ENCODE peak calls at places on chromosomes 13 and 19, in five cellular contexts. N is thoracic aorta, Y is GM23338, X is tibial nerve, K is AG09309. M is an unnamed sample.

GRCh38 chr13:74930402-74931165 is 551.4 kb downstream of the TBC1D4 start:
- DNase-seq in N (no peak), Y (no peak), X (no peak), K (peak; percentile 37), M (peak; percentile 29)

GRCh38 chr19:12789098-12789903 is 2.0 kb upstream of the JUNB start:
- DNase-seq in N (no peak), Y (peak; percentile 54), X (no peak), K (no peak), M (no peak)

GRCh38 chr19:41795031-41795461 is 1.3 kb upstream of the CEACAM3 start:
- DNase-seq in N (no peak), Y (peak; percentile 87), X (peak; percentile 71), K (no peak), M (no peak)

GRCh38 chr19:18612772-18613588 is at the start of gene TMEM59L:
- DNase-seq in N (no peak), Y (peak; percentile 65), X (no peak), K (no peak), M (no peak)

GRCh38 chr13:52852444-52852843 is 4.0 kb upstream of the PCDH8 start:
- DNase-seq in N (no peak), Y (no peak), X (no peak), K (no peak), M (no peak)

GRCh38 chr19:40693150-40693788 is 2.8 kb upstream of the NUMBL start:
- DNase-seq in N (no peak), Y (no peak), X (no peak), K (no peak), M (no peak)

GRCh38 chr13:48586591-48587103 is 53.8 kb upstream of the RCBTB2 start:
- DNase-seq in N (no peak), Y (no peak), X (no peak), K (no peak), M (no peak)

GRCh38 chr13:110772091-110772984 is 58.8 kb downstream of the ING1 start:
- DNase-seq in N (no peak), Y (no peak), X (no peak), K (no peak), M (no peak)

GRCh38 chr19:611506-611869 is 21.8 kb downstream of the HCN2 start:
- DNase-seq in N (no peak), Y (no peak), X (no peak), K (peak; percentile 96), M (peak; percentile 96)

GRCh38 chr13:44921931-44922758 is 67.1 kb downstream of the NUFIP1 start:
- DNase-seq in N (peak; percentile 62), Y (no peak), X (peak; percentile 75), K (peak; percentile 90), M (peak; percentile 85)

GRCh38 chr19:19205416-19206410 is 2.5 kb upstream of the NR2C2AP start:
- DNase-seq in N (no peak), Y (no peak), X (no peak), K (no peak), M (no peak)

GRCh38 chr13:30027569-30028455 is 177.4 kb upstream of the UBL3 start:
- DNase-seq in N (no peak), Y (no peak), X (no peak), K (no peak), M (no peak)

GRCh38 chr13:27113436-27113835 is 58.2 kb downstream of the USP12 start:
- DNase-seq in N (no peak), Y (no peak), X (no peak), K (no peak), M (no peak)

GRCh38 chr19:16429066-16429758 is 42.6 kb downstream of the EPS15L1 start:
- DNase-seq in N (no peak), Y (no peak), X (no peak), K (no peak), M (no peak)

GRCh38 chr19:16435999-16436650 is 35.6 kb downstream of the EPS15L1 start:
- DNase-seq in N (no peak), Y (no peak), X (no peak), K (no peak), M (no peak)

GRCh38 chr13:75596657-75597182 is 39.4 kb upstream of the LMO7 start:
- DNase-seq in N (no peak), Y (no peak), X (no peak), K (no peak), M (no peak)

GRCh38 chr13:110616103-110617101 is 1.1 kb downstream of the NAXD start:
- DNase-seq in N (peak; percentile 30), Y (peak; percentile 51), X (no peak), K (no peak), M (no peak)

GRCh38 chr13:21583496-21583895 is 20.5 kb downstream of the MICU2 start:
- DNase-seq in N (no peak), Y (peak; percentile 78), X (no peak), K (no peak), M (peak; percentile 5)

GRCh38 chr19:2567580-2567979 is 91.7 kb downstream of the GADD45B start:
- DNase-seq in N (no peak), Y (no peak), X (peak; percentile 61), K (no peak), M (no peak)

GRCh38 chr13:20174656-20175405 is 14.0 kb upstream of the GJA3 start:
- DNase-seq in N (peak; percentile 80), Y (no peak), X (peak; percentile 75), K (peak; percentile 79), M (peak; percentile 38)

GRCh38 chr13:69970521-69970920 is 137.1 kb upstream of the ATXN8OS start:
- DNase-seq in N (no peak), Y (peak; percentile 37), X (no peak), K (no peak), M (no peak)

GRCh38 chr13:112873851-112874750 is 94.9 kb upstream of the MCF2L start:
- DNase-seq in N (no peak), Y (peak; percentile 93), X (peak; percentile 93), K (no peak), M (no peak)

GRCh38 chr13:39385621-39386231 is 217.3 kb downstream of the LHFPL6 start:
- DNase-seq in N (no peak), Y (peak; percentile 96), X (no peak), K (no peak), M (no peak)

GRCh38 chr13:103537616-103538015 is 471.4 kb upstream of the SLC10A2 start:
- DNase-seq in N (no peak), Y (no peak), X (no peak), K (no peak), M (no peak)

GRCh38 chr13:103540394-103540793 is 474.2 kb upstream of the SLC10A2 start:
- DNase-seq in N (no peak), Y (no peak), X (no peak), K (no peak), M (no peak)

GRCh38 chr13:103542648-103543047 is 476.4 kb upstream of the SLC10A2 start:
- DNase-seq in N (no peak), Y (no peak), X (no peak), K (no peak), M (no peak)

GRCh38 chr13:103539721-103540120 is 473.5 kb upstream of the SLC10A2 start:
- DNase-seq in N (no peak), Y (no peak), X (no peak), K (no peak), M (no peak)

GRCh38 chr13:103539265-103539664 is 473.0 kb upstream of the SLC10A2 start:
- DNase-seq in N (no peak), Y (peak; percentile 26), X (no peak), K (no peak), M (no peak)
- TF ChIP-seq CTCF in N (no peak), Y (no peak), X (no peak), K (no peak), M (no peak)

DNA sequence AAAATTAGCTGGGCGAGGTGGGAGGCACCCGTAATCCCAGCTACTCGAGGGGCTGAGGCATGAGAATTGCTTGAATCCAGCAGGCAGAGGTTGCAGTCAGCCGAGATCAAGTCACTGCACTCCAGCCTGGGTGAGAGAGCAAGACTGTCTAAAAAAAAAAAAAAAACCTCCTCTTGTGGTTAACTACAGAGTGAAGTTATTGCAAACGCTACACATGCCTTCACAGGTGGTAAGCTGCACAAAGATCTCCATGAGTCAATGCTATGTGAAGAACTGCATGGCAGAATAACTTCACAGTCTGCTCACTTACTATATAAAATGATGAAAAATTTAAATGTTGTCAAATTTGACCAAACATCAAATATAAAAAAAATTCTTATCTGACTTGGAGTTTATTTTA is 436.8 kb downstream of the FGF14 start:
- DNase-seq in N (no peak), Y (no peak), X (no peak), K (no peak), M (no peak)
- H3K4me3 ChIP-seq in N (no peak overlapping the region), Y (no peak overlapping the region), X (no peak overlapping the region), K (no peak overlapping the region), M (no peak overlapping the region)

GRCh38 chr19:48815870-48816501 is 5.2 kb upstream of the BCAT2 start:
- DNase-seq in N (no peak), Y (peak; percentile 63), X (no peak), K (no peak), M (no peak)
- TF ChIP-seq CTCF in N (no peak), Y (no peak), X (no peak), K (no peak), M (no peak)

GRCh38 chr13:99863789-99864626 is 107.6 kb downstream of the ZIC5 start:
- DNase-seq in N (no peak), Y (no peak), X (no peak), K (no peak), M (no peak)

GRCh38 chr13:99865420-99865930 is 106.1 kb downstream of the ZIC5 start:
- DNase-seq in N (no peak), Y (no peak), X (no peak), K (no peak), M (no peak)

GRCh38 chr13:99862243-99862642 is 109.3 kb downstream of the ZIC5 start:
- DNase-seq in N (no peak), Y (no peak), X (no peak), K (no peak), M (no peak)

GRCh38 chr13:99866781-99867180 is 104.8 kb downstream of the ZIC5 start:
- DNase-seq in N (no peak), Y (no peak), X (no peak), K (no peak), M (no peak)

DNA sequence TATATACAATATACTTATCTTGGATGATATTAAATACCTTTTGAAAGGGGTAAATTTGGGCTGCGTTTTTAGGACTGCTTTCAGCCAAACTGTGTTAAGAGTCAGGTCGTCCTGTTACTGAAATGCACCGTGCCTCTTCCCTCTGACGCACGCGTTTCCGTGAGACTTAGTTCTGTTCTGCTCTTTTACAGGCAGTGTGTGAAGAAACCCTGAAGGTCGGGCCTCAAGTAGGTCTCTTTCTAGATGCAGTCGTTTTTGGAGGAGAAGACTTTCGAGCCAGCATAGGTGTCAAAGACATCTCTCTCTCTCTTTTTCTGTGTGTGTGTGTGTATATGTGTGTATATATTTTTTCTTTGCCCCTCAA is 107.0 kb downstream of the ZIC5 start:
- DNase-seq in N (no peak), Y (peak; percentile 55), X (no peak), K (no peak), M (no peak)
- H3K4me3 ChIP-seq in N (no peak overlapping the region), Y (no peak overlapping the region), X (no peak overlapping the region), K (no peak overlapping the region), M (no peak overlapping the region)